ENCODE peak calls at places on chromosome 9, in four cellular contexts. One of them, this sample, is unnamed.

GRCh38 chr9:34992376-34992951 is 2.9 kb downstream of the DNAJB5 start:
- DNase-seq in esophagus squamous epithelium: no peak
- DNase-seq in thyroid gland: no peak
- DNase-seq in IMR-90: peak
- DNase-seq in this sample: peak

GRCh38 chr9:32456564-32456963 is 69.4 kb downstream of the RIGI start:
- DNase-seq in thyroid gland: no peak
- DNase-seq in IMR-90: no peak
- DNase-seq in esophagus squamous epithelium: no peak
- DNase-seq in this sample: no peak

GRCh38 chr9:16321461-16322119 is 548.9 kb downstream of the BNC2 start:
- DNase-seq in thyroid gland: no peak
- DNase-seq in IMR-90: peak
- DNase-seq in esophagus squamous epithelium: no peak
- DNase-seq in this sample: no peak

GRCh38 chr9:89425024-89425805 is 72.7 kb downstream of the SEMA4D start:
- DNase-seq in esophagus squamous epithelium: no peak
- DNase-seq in thyroid gland: no peak
- DNase-seq in IMR-90: peak
- DNase-seq in this sample: no peak

GRCh38 chr9:138063785-138064184 is 186.2 kb downstream of the CACNA1B start:
- DNase-seq in esophagus squamous epithelium: no peak
- DNase-seq in thyroid gland: no peak
- DNase-seq in IMR-90: no peak
- DNase-seq in this sample: no peak

GRCh38 chr9:113952651-113953050 is 76.5 kb downstream of the ZNF618 start:
- DNase-seq in thyroid gland: no peak
- DNase-seq in esophagus squamous epithelium: no peak
- DNase-seq in IMR-90: no peak
- DNase-seq in this sample: no peak

GRCh38 chr9:94802795-94803194 is 76.3 kb downstream of the AOPEP start:
- DNase-seq in thyroid gland: no peak
- DNase-seq in esophagus squamous epithelium: no peak
- DNase-seq in IMR-90: peak
- DNase-seq in this sample: no peak

GRCh38 chr9:72565535-72565934 is 44.1 kb downstream of the TMC1 start:
- DNase-seq in thyroid gland: no peak
- DNase-seq in IMR-90: no peak
- DNase-seq in esophagus squamous epithelium: no peak
- DNase-seq in this sample: peak

GRCh38 chr9:20692554-20692953 is 8.5 kb downstream of the FOCAD start:
- DNase-seq in thyroid gland: no peak
- DNase-seq in esophagus squamous epithelium: no peak
- DNase-seq in IMR-90: peak
- DNase-seq in this sample: no peak

GRCh38 chr9:15248106-15248505 is 58.9 kb downstream of the TTC39B start:
- DNase-seq in thyroid gland: no peak
- DNase-seq in IMR-90: no peak
- DNase-seq in esophagus squamous epithelium: no peak
- DNase-seq in this sample: no peak

GRCh38 chr9:121295662-121296191 is 27.8 kb downstream of the GSN start:
- DNase-seq in IMR-90: no peak
- DNase-seq in esophagus squamous epithelium: no peak
- DNase-seq in thyroid gland: peak
- DNase-seq in this sample: no peak

GRCh38 chr9:87259543-87259942 is 238.1 kb upstream of the DAPK1 start:
- DNase-seq in IMR-90: no peak
- DNase-seq in esophagus squamous epithelium: no peak
- DNase-seq in thyroid gland: no peak
- DNase-seq in this sample: no peak

GRCh38 chr9:32142074-32142473 is 242.4 kb upstream of the ACO1 start:
- DNase-seq in IMR-90: no peak
- DNase-seq in esophagus squamous epithelium: no peak
- DNase-seq in thyroid gland: no peak
- DNase-seq in this sample: no peak

GRCh38 chr9:13387668-13388124 is 108.2 kb upstream of the MPDZ start:
- DNase-seq in IMR-90: no peak
- DNase-seq in esophagus squamous epithelium: no peak
- DNase-seq in thyroid gland: no peak
- DNase-seq in this sample: no peak

GRCh38 chr9:74951725-74952151 is 974 bp downstream of the C9orf40 start:
- DNase-seq in IMR-90: peak
- DNase-seq in esophagus squamous epithelium: peak
- DNase-seq in thyroid gland: peak
- DNase-seq in this sample: no peak

GRCh38 chr9:33132249-33132772 is 34.8 kb downstream of the B4GALT1 start:
- DNase-seq in IMR-90: peak
- DNase-seq in thyroid gland: no peak
- DNase-seq in esophagus squamous epithelium: no peak
- DNase-seq in this sample: no peak

GRCh38 chr9:35605336-35606137 is 475 bp downstream of the TESK1 start:
- DNase-seq in esophagus squamous epithelium: no peak
- DNase-seq in IMR-90: no peak
- DNase-seq in thyroid gland: peak
- DNase-seq in this sample: no peak

GRCh38 chr9:35705836-35706430 is 16.2 kb upstream of the TPM2 start:
- DNase-seq in thyroid gland: no peak
- DNase-seq in IMR-90: no peak
- DNase-seq in esophagus squamous epithelium: no peak
- DNase-seq in this sample: no peak

GRCh38 chr9:91162784-91163440 is 198.8 kb downstream of the AUH start:
- DNase-seq in esophagus squamous epithelium: no peak
- DNase-seq in IMR-90: no peak
- DNase-seq in thyroid gland: no peak
- DNase-seq in this sample: no peak

GRCh38 chr9:37953775-37954437 is 50.0 kb upstream of the SLC25A51 start:
- DNase-seq in esophagus squamous epithelium: no peak
- DNase-seq in thyroid gland: no peak
- DNase-seq in IMR-90: peak
- DNase-seq in this sample: no peak

GRCh38 chr9:129140397-129141065 is 29.3 kb downstream of the PTPA start:
- DNase-seq in thyroid gland: peak
- DNase-seq in esophagus squamous epithelium: no peak
- DNase-seq in IMR-90: peak
- DNase-seq in this sample: no peak

GRCh38 chr9:123420560-123421210 is 64.7 kb downstream of the CRB2 start:
- DNase-seq in thyroid gland: no peak
- DNase-seq in esophagus squamous epithelium: no peak
- DNase-seq in IMR-90: no peak
- DNase-seq in this sample: no peak

GRCh38 chr9:135040892-135041291 is 46.6 kb upstream of the OLFM1 start:
- DNase-seq in thyroid gland: no peak
- DNase-seq in esophagus squamous epithelium: no peak
- DNase-seq in IMR-90: no peak
- DNase-seq in this sample: no peak

GRCh38 chr9:124183772-124184171 is 74.0 kb upstream of the NEK6 start:
- DNase-seq in esophagus squamous epithelium: no peak
- DNase-seq in thyroid gland: no peak
- DNase-seq in IMR-90: no peak
- DNase-seq in this sample: no peak

GRCh38 chr9:79651251-79651795 is 79.6 kb downstream of the TLE4 start:
- DNase-seq in esophagus squamous epithelium: no peak
- DNase-seq in thyroid gland: peak
- DNase-seq in IMR-90: no peak
- DNase-seq in this sample: no peak

GRCh38 chr9:5671711-5672353 is 42.9 kb downstream of the RIC1 start:
- DNase-seq in IMR-90: no peak
- DNase-seq in thyroid gland: no peak
- DNase-seq in esophagus squamous epithelium: no peak
- DNase-seq in this sample: no peak

GRCh38 chr9:89935115-89935514 is 330.3 kb downstream of the GADD45G start:
- DNase-seq in thyroid gland: peak
- DNase-seq in esophagus squamous epithelium: no peak
- DNase-seq in IMR-90: no peak
- DNase-seq in this sample: no peak

GRCh38 chr9:130423272-130423671 is 21.5 kb upstream of the ASS1 start:
- DNase-seq in esophagus squamous epithelium: no peak
- DNase-seq in thyroid gland: peak
- DNase-seq in IMR-90: no peak
- DNase-seq in this sample: no peak

GRCh38 chr9:137176302-137177182 is 4.7 kb upstream of the TMEM210 start:
- DNase-seq in IMR-90: peak
- DNase-seq in thyroid gland: no peak
- DNase-seq in esophagus squamous epithelium: no peak
- DNase-seq in this sample: no peak

GRCh38 chr9:124414612-124415011 is 630 bp downstream of the PSMB7 start:
- DNase-seq in thyroid gland: no peak
- DNase-seq in esophagus squamous epithelium: no peak
- DNase-seq in IMR-90: no peak
- DNase-seq in this sample: no peak

GRCh38 chr9:89312154-89312616 is 1.2 kb downstream of the CKS2 start:
- DNase-seq in IMR-90: no peak
- DNase-seq in thyroid gland: no peak
- DNase-seq in esophagus squamous epithelium: no peak
- DNase-seq in this sample: no peak

GRCh38 chr9:69264526-69264925 is 60.5 kb upstream of the ENTREP1 start:
- DNase-seq in esophagus squamous epithelium: no peak
- DNase-seq in thyroid gland: no peak
- DNase-seq in IMR-90: no peak
- DNase-seq in this sample: no peak

GRCh38 chr9:125650271-125650737 is 56.7 kb downstream of the MAPKAP1 start:
- DNase-seq in IMR-90: peak
- DNase-seq in esophagus squamous epithelium: no peak
- DNase-seq in thyroid gland: no peak
- DNase-seq in this sample: no peak

GRCh38 chr9:122015165-122015821 is 77.8 kb downstream of the TTLL11 start:
- DNase-seq in IMR-90: no peak
- DNase-seq in thyroid gland: no peak
- DNase-seq in esophagus squamous epithelium: no peak
- DNase-seq in this sample: no peak

GRCh38 chr9:100472268-100472667 is 681 bp upstream of the TMEFF1 start:
- DNase-seq in esophagus squamous epithelium: no peak
- DNase-seq in IMR-90: no peak
- DNase-seq in thyroid gland: no peak
- DNase-seq in this sample: no peak

DNA sequence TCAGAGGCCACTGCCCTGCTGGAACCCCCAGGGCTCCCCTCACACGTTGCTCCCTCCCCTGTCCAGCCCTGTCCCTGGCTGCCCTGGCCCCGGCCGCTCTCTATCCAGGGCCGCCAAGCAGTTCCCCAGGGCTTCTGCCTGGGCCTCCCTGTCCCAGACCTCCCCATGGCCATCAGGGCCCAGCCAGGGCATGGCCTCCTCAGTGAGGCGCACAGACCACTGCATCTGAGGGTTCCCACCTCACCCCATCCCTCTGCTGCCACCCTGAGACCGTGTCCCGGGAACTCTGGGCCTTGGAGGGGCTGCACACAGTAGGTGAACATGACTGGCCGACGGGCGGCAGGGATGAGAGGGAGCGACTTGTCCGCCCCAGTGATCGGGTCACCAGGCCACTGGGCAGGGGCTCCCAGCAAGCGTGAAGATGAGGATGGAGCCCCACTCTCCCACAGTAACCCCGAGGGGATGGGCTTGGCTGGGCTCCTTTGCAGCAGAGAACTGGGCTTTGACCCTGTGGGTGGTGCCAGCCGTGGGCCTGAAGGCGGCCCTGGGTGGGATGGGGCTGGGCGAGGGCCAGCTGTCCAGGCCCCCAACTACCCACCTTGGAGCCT is 108.4 kb upstream of the SARDH start:
- DNase-seq in thyroid gland: no peak
- DNase-seq in esophagus squamous epithelium: no peak
- DNase-seq in IMR-90: no peak
- DNase-seq in this sample: no peak
- H3K27ac ChIP-seq in thyroid gland: peak
- H3K27ac ChIP-seq in esophagus squamous epithelium: no peak
- H3K27ac ChIP-seq in IMR-90: no peak
- H3K27ac ChIP-seq in this sample: no peak

GRCh38 chr9:71490810-71491209 is 277.5 kb downstream of the CEMIP2 start:
- DNase-seq in IMR-90: no peak
- DNase-seq in thyroid gland: no peak
- DNase-seq in esophagus squamous epithelium: no peak
- DNase-seq in this sample: no peak
- TF ChIP-seq CTCF in IMR-90: no peak
- TF ChIP-seq CTCF in thyroid gland: no peak
- TF ChIP-seq CTCF in esophagus squamous epithelium: no peak
- TF ChIP-seq CTCF in this sample: no peak

GRCh38 chr9:107465467-107466451 is 23.8 kb downstream of the KLF4 start:
- DNase-seq in IMR-90: peak
- DNase-seq in esophagus squamous epithelium: no peak
- DNase-seq in thyroid gland: peak
- DNase-seq in this sample: no peak
- TF ChIP-seq POLR2A in IMR-90: no peak
- TF ChIP-seq POLR2A in esophagus squamous epithelium: no peak
- TF ChIP-seq POLR2A in thyroid gland: no peak
- TF ChIP-seq POLR2A in this sample: no peak

GRCh38 chr9:105114956-105115728 is 129.3 kb upstream of the SLC44A1 start:
- DNase-seq in esophagus squamous epithelium: no peak
- DNase-seq in IMR-90: peak
- DNase-seq in thyroid gland: no peak
- DNase-seq in this sample: no peak
- H3K27ac ChIP-seq in esophagus squamous epithelium: no peak
- H3K27ac ChIP-seq in IMR-90: no peak
- H3K27ac ChIP-seq in thyroid gland: no peak
- H3K27ac ChIP-seq in this sample: no peak

DNA sequence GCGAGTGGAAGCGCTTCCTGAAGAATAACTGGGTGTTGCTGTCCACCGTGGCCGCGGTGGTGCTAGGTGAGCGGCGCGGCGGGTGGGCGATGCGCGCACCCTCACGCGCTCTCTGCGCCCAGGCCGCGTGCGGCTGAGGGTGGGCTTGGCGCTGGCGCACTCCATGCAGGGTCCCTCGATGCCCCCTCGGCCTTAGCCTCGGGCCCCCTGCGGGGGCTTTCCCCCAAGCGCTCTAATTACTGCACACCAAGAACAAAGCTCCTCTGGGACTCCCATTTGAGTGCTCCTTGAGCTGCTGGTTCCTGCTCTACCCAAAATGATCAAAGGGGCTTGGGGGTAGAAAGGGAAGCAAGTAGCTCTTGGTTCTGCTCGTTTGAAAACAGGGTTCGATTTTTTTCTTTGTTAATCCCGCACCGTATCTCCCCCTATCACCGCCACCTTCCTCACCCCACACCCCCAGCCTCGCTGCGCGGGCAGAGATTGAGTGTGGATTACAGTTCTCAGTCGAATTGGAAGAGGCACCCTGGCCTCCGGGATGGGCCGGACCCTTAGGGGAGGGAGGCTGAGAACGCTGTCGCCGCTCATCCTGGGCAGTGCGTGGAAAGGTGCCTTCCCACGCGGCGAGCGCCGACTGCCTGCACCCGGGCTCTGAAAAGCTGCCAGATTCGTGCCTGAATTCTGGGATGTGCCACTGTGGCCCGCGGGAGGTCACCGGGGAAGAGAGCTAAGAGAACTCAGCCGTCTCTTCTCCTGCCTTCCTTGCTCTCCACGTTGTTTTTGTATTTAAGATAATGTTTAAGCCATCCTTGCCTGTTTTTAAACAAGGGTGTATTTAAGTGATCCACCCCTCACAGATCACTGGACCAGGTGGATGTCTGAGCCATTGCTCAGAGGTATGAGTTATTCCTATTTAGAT is 695 bp downstream of the SLC1A1 start:
- DNase-seq in esophagus squamous epithelium: no peak
- DNase-seq in thyroid gland: peak
- DNase-seq in IMR-90: no peak
- DNase-seq in this sample: no peak
- TF ChIP-seq CTCF in esophagus squamous epithelium: no peak
- TF ChIP-seq CTCF in thyroid gland: no peak
- TF ChIP-seq CTCF in IMR-90: no peak
- TF ChIP-seq CTCF in this sample: no peak

This sample was measured in vagina.